ENCODE peak calls at places on chromosome 1, in eight cellular contexts. Y is cardiac fibroblast; L is ovary; K is CD8-positive, alpha-beta T cell; X is fibroblast of villous mesenchyme; Z is DND-41; W is HCT116; H is fibroblast of lung. R is an unnamed sample.

GRCh38 chr1:30111431-30111830 is 612.0 kb downstream of the MATN1 start:
- DNase-seq in Y (peak), L (peak), K (no peak), X (peak), Z (peak), W (peak), H (peak), R (peak)

GRCh38 chr1:117581391-117581943 is 24.4 kb upstream of the TENT5C start:
- DNase-seq in Y (no peak), L (no peak), K (no peak), X (no peak), Z (no peak), W (no peak), H (no peak), R (no peak)

GRCh38 chr1:171683826-171684225 is 31.3 kb upstream of the MYOC start:
- DNase-seq in Y (no peak), L (no peak), K (no peak), X (no peak), Z (no peak), W (no peak), H (no peak), R (no peak)

GRCh38 chr1:230064283-230064682 is 2.8 kb upstream of the GALNT2 start:
- DNase-seq in Y (no peak), L (no peak), K (no peak), X (no peak), Z (no peak), W (no peak), H (no peak), R (no peak)

GRCh38 chr1:156390409-156391144 is 21.6 kb downstream of the RHBG start:
- DNase-seq in Y (no peak), L (no peak), K (no peak), X (no peak), Z (no peak), W (no peak), H (no peak), R (no peak)

GRCh38 chr1:86621286-86621685 is 74.4 kb downstream of the CLCA4 start:
- DNase-seq in Y (no peak), L (no peak), K (no peak), X (no peak), Z (no peak), W (no peak), H (no peak), R (no peak)

GRCh38 chr1:177278626-177279390 is 108.0 kb downstream of the BRINP2 start:
- DNase-seq in Y (peak), L (no peak), K (no peak), X (peak), Z (no peak), W (no peak), H (peak), R (no peak)

GRCh38 chr1:189538271-189538670 is 939.4 kb downstream of the BRINP3 start:
- DNase-seq in Y (no peak), L (no peak), K (no peak), X (no peak), Z (no peak), W (no peak), H (no peak), R (no peak)

GRCh38 chr1:177256153-177256814 is 85.5 kb downstream of the BRINP2 start:
- DNase-seq in Y (peak), L (peak), K (no peak), X (peak), Z (peak), W (no peak), H (peak), R (peak)

GRCh38 chr1:20259646-20260045 is 31.0 kb upstream of the VWA5B1 start:
- DNase-seq in Y (no peak), L (no peak), K (no peak), X (no peak), Z (no peak), W (no peak), H (no peak), R (no peak)

GRCh38 chr1:115670476-115671175 is 28.9 kb downstream of the VANGL1 start:
- DNase-seq in Y (no peak), L (no peak), K (no peak), X (peak), Z (peak), W (no peak), H (peak), R (peak)

GRCh38 chr1:2080884-2081283 is 30.7 kb downstream of the PRKCZ start:
- DNase-seq in Y (no peak), L (no peak), K (no peak), X (no peak), Z (no peak), W (no peak), H (no peak), R (no peak)

GRCh38 chr1:2083666-2084065 is 33.5 kb downstream of the PRKCZ start:
- DNase-seq in Y (no peak), L (no peak), K (no peak), X (no peak), Z (no peak), W (no peak), H (no peak), R (no peak)

GRCh38 chr1:2080140-2080539 is 29.9 kb downstream of the PRKCZ start:
- DNase-seq in Y (no peak), L (no peak), K (no peak), X (no peak), Z (no peak), W (no peak), H (no peak), R (no peak)

GRCh38 chr1:2081326-2081885 is 31.2 kb downstream of the PRKCZ start:
- DNase-seq in Y (no peak), L (no peak), K (no peak), X (no peak), Z (no peak), W (no peak), H (no peak), R (no peak)

GRCh38 chr1:2082064-2082463 is 31.9 kb downstream of the PRKCZ start:
- DNase-seq in Y (no peak), L (no peak), K (no peak), X (no peak), Z (no peak), W (no peak), H (no peak), R (no peak)
- TF ChIP-seq CTCF in Y (no peak), L (no peak), K (no peak), X (no peak), Z (no peak), W (no peak), H (no peak), R (no peak)

DNA sequence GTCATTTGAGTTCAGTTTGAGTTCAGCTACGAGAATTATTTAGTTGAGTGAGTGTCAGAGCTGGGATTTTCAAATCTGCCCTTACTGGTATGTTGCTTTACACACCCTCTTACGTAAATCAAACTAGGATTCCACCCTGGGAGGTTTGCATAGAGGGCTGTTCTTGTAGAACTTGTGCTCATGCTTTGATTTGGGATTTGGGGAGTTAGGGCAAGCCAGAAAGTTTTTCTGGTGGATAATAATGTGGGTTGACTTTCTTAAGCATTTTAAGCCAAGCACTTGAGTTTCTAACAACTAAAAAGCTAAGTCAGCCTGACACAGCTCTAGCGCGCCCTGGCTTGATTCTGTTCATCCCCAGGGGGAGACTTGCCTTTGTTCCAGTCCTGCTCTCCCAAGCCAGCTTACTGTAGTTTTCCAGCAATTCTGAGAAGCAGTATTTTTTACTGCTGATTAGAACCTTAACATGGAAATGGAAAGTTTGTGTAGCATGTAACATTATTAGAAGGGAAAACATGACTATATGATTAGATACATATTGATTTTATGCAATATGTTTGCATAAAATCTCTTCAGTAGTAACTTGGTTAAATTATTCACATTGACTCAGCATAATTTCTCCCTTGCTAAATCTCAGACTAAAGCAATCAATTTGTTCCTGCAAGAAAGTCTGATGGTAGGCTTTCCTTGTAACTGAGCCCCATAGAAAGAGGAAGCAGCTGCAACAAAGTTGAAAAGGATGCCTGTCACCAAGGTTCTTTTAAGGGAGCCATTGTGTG is 11.1 kb upstream of the PGD start:
- DNase-seq in Y (peak), L (peak), K (no peak), X (peak), Z (peak), W (no peak), H (peak), R (peak)
- TF ChIP-seq CTCF in Y (no peak), L (no peak), K (no peak), X (peak), Z (no peak), W (no peak), H (no peak), R (no peak)

GRCh38 chr1:42533101-42533863 is 70.2 kb downstream of the CCDC30 start:
- DNase-seq in Y (peak), L (no peak), K (no peak), X (peak), Z (no peak), W (no peak), H (peak), R (no peak)
- TF ChIP-seq CTCF in Y (no peak), L (no peak), K (no peak), X (no peak), Z (no peak), W (no peak), H (no peak), R (no peak)

GRCh38 chr1:18608534-18608933 is 22.1 kb upstream of the PAX7 start:
- DNase-seq in Y (no peak), L (no peak), K (no peak), X (no peak), Z (no peak), W (no peak), H (no peak), R (no peak)
- TF ChIP-seq CTCF in Y (no peak), L (no peak), K (no peak), X (no peak), Z (peak), W (peak), H (no peak), R (peak)

GRCh38 chr1:228650141-228650540 is 85.1 kb upstream of the RHOU start:
- DNase-seq in Y (no peak), L (peak), K (no peak), X (no peak), Z (no peak), W (no peak), H (no peak), R (no peak)
- TF ChIP-seq CTCF in Y (no peak), L (no peak), K (no peak), X (no peak), Z (no peak), W (no peak), H (no peak), R (no peak)

GRCh38 chr1:49036700-49037099 is 260.0 kb upstream of the BEND5 start:
- DNase-seq in Y (no peak), L (no peak), K (no peak), X (no peak), Z (no peak), W (no peak), H (no peak), R (peak)
- TF ChIP-seq CTCF in Y (no peak), L (no peak), K (no peak), X (no peak), Z (no peak), W (no peak), H (no peak), R (peak)

DNA sequence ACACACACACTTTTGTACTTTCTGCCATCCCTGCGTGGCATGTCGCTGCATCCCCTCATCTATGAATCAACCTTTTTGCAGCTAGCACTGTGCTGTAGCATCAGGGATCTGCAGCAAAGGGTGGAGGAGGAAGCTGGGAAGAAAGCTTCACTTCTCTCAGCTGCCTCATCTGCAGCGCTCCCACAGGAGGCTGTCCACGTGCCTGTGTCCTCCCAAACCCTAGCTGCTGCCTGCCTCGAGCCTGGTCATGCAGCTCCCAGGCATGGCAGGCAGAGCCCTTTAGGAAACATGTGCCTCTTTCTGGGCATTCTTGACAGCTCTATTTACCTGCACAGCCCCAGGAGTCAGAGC is 262.1 kb upstream of the SGIP1 start:
- DNase-seq in Y (peak), L (peak), K (no peak), X (peak), Z (no peak), W (no peak), H (peak), R (no peak)
- TF ChIP-seq CTCF in Y (no peak), L (no peak), K (no peak), X (no peak), Z (no peak), W (no peak), H (no peak), R (no peak)

GRCh38 chr1:233022246-233022645 is 71.8 kb downstream of the NTPCR start:
- DNase-seq in Y (no peak), L (no peak), K (no peak), X (no peak), Z (no peak), W (no peak), H (no peak), R (no peak)

GRCh38 chr1:233020441-233020840 is 70.0 kb downstream of the NTPCR start:
- DNase-seq in Y (peak), L (no peak), K (no peak), X (no peak), Z (no peak), W (no peak), H (no peak), R (no peak)

GRCh38 chr1:233025566-233025965 is 75.2 kb downstream of the NTPCR start:
- DNase-seq in Y (no peak), L (no peak), K (no peak), X (no peak), Z (no peak), W (no peak), H (no peak), R (no peak)

GRCh38 chr1:233019921-233020320 is 69.5 kb downstream of the NTPCR start:
- DNase-seq in Y (no peak), L (no peak), K (no peak), X (peak), Z (no peak), W (no peak), H (peak), R (no peak)

GRCh38 chr1:233025156-233025555 is 74.7 kb downstream of the NTPCR start:
- DNase-seq in Y (peak), L (no peak), K (no peak), X (peak), Z (peak), W (no peak), H (no peak), R (peak)
- TF ChIP-seq CTCF in Y (peak), L (no peak), K (no peak), X (peak), Z (peak), W (peak), H (no peak), R (peak)